ENCODE peak calls at places on chromosomes 7 and 10, in five cellular contexts. One of them, this sample, is unnamed.

GRCh38 chr10:75617485-75618155 is 186.2 kb downstream of the LRMDA start:
- DNase-seq in H1: no peak
- DNase-seq in SK-N-SH: no peak
- DNase-seq in GM12878: no peak
- DNase-seq in HepG2: no peak
- DNase-seq in this sample: no peak

GRCh38 chr7:20200361-20200760 is 16.8 kb downstream of the MACC1 start:
- DNase-seq in HepG2: no peak
- DNase-seq in H1: no peak
- DNase-seq in SK-N-SH: no peak
- DNase-seq in GM12878: no peak
- DNase-seq in this sample: no peak

GRCh38 chr10:71126432-71126831 is 85.9 kb upstream of the UNC5B start:
- DNase-seq in SK-N-SH: no peak
- DNase-seq in GM12878: no peak
- DNase-seq in HepG2: no peak
- DNase-seq in H1: no peak
- DNase-seq in this sample: no peak

GRCh38 chr10:112951349-112952281 is 1.6 kb downstream of the TCF7L2 start:
- DNase-seq in HepG2: peak; percentile 86
- DNase-seq in SK-N-SH: peak; percentile 75
- DNase-seq in H1: no peak
- DNase-seq in GM12878: no peak
- DNase-seq in this sample: no peak

GRCh38 chr10:60679388-60679987 is 98.8 kb upstream of the CDK1 start:
- DNase-seq in H1: no peak
- DNase-seq in SK-N-SH: no peak
- DNase-seq in HepG2: no peak
- DNase-seq in GM12878: no peak
- DNase-seq in this sample: no peak

GRCh38 chr10:103850572-103850895 is 4.8 kb downstream of the SH3PXD2A start:
- DNase-seq in H1: no peak
- DNase-seq in SK-N-SH: no peak
- DNase-seq in GM12878: no peak
- DNase-seq in HepG2: no peak
- DNase-seq in this sample: no peak

GRCh38 chr10:119333146-119333792 is 125.9 kb downstream of the GRK5 start:
- DNase-seq in H1: no peak
- DNase-seq in SK-N-SH: no peak
- DNase-seq in GM12878: no peak
- DNase-seq in HepG2: no peak
- DNase-seq in this sample: no peak

GRCh38 chr10:65611592-65611991 is 1314.2 kb upstream of the LRRTM3 start:
- DNase-seq in SK-N-SH: no peak
- DNase-seq in H1: no peak
- DNase-seq in HepG2: no peak
- DNase-seq in GM12878: no peak
- DNase-seq in this sample: no peak

GRCh38 chr7:138880881-138881577 is 83.0 kb upstream of the ATP6V0A4 start:
- DNase-seq in GM12878: no peak
- DNase-seq in SK-N-SH: peak; percentile 69
- DNase-seq in H1: no peak
- DNase-seq in HepG2: no peak
- DNase-seq in this sample: no peak

GRCh38 chr7:159122276-159122675 is 22.4 kb downstream of the VIPR2 start:
- DNase-seq in SK-N-SH: no peak
- DNase-seq in GM12878: no peak
- DNase-seq in H1: no peak
- DNase-seq in HepG2: no peak
- DNase-seq in this sample: no peak

GRCh38 chr10:104580321-104580720 is 60.8 kb upstream of the SORCS3 start:
- DNase-seq in H1: no peak
- DNase-seq in HepG2: no peak
- DNase-seq in SK-N-SH: no peak
- DNase-seq in GM12878: no peak
- DNase-seq in this sample: no peak

GRCh38 chr7:110388451-110388850 is 702.5 kb upstream of the LRRN3 start:
- DNase-seq in H1: no peak
- DNase-seq in SK-N-SH: no peak
- DNase-seq in HepG2: no peak
- DNase-seq in GM12878: no peak
- DNase-seq in this sample: peak; percentile 18

GRCh38 chr10:72058989-72059842 is 29.1 kb downstream of the SPOCK2 start:
- DNase-seq in H1: no peak
- DNase-seq in GM12878: no peak
- DNase-seq in SK-N-SH: no peak
- DNase-seq in HepG2: no peak
- DNase-seq in this sample: no peak

GRCh38 chr10:26727005-26727404 is 29.5 kb downstream of the PDSS1 start:
- DNase-seq in SK-N-SH: no peak
- DNase-seq in H1: no peak
- DNase-seq in HepG2: no peak
- DNase-seq in GM12878: no peak
- DNase-seq in this sample: no peak

GRCh38 chr7:11192506-11192905 is 218.8 kb downstream of the PHF14 start:
- DNase-seq in H1: no peak
- DNase-seq in SK-N-SH: no peak
- DNase-seq in HepG2: no peak
- DNase-seq in GM12878: no peak
- DNase-seq in this sample: no peak

GRCh38 chr10:132158122-132158741 is 28.5 kb upstream of the DPYSL4 start:
- DNase-seq in SK-N-SH: peak; percentile 88
- DNase-seq in HepG2: no peak
- DNase-seq in GM12878: no peak
- DNase-seq in H1: no peak
- DNase-seq in this sample: no peak

GRCh38 chr7:43834463-43835251 is 34.7 kb downstream of the MRPS24 start:
- DNase-seq in H1: no peak
- DNase-seq in GM12878: peak; percentile 73
- DNase-seq in SK-N-SH: no peak
- DNase-seq in HepG2: no peak
- DNase-seq in this sample: no peak

GRCh38 chr10:20698837-20699236 is 198.3 kb downstream of the NEBL start:
- DNase-seq in GM12878: no peak
- DNase-seq in HepG2: no peak
- DNase-seq in H1: peak; percentile 9
- DNase-seq in SK-N-SH: no peak
- DNase-seq in this sample: peak; percentile 27

GRCh38 chr7:66076459-66077329 is 1.1 kb downstream of the ASL start:
- DNase-seq in H1: no peak
- DNase-seq in HepG2: peak; percentile 70
- DNase-seq in SK-N-SH: no peak
- DNase-seq in GM12878: no peak
- DNase-seq in this sample: no peak

GRCh38 chr10:65394898-65395297 is 1530.9 kb upstream of the LRRTM3 start:
- DNase-seq in HepG2: no peak
- DNase-seq in GM12878: no peak
- DNase-seq in SK-N-SH: no peak
- DNase-seq in H1: no peak
- DNase-seq in this sample: no peak

GRCh38 chr7:34747176-34747781 is 89.3 kb downstream of the NPSR1 start:
- DNase-seq in SK-N-SH: no peak
- DNase-seq in GM12878: no peak
- DNase-seq in H1: no peak
- DNase-seq in HepG2: no peak
- DNase-seq in this sample: no peak

GRCh38 chr10:116044722-116045374 is 228.2 kb downstream of the GFRA1 start:
- DNase-seq in GM12878: no peak
- DNase-seq in SK-N-SH: no peak
- DNase-seq in HepG2: no peak
- DNase-seq in H1: no peak
- DNase-seq in this sample: no peak

GRCh38 chr7:153381275-153382119 is 621.9 kb downstream of the ACTR3B start:
- DNase-seq in HepG2: peak; percentile 28
- DNase-seq in SK-N-SH: peak; percentile 60
- DNase-seq in H1: peak; percentile 25
- DNase-seq in GM12878: no peak
- DNase-seq in this sample: peak; percentile 51

GRCh38 chr7:21844742-21845141 is 101.0 kb downstream of the CDCA7L start:
- DNase-seq in HepG2: no peak
- DNase-seq in H1: no peak
- DNase-seq in GM12878: no peak
- DNase-seq in SK-N-SH: no peak
- DNase-seq in this sample: no peak

GRCh38 chr7:83849135-83849534 is 200.2 kb upstream of the SEMA3E start:
- DNase-seq in SK-N-SH: no peak
- DNase-seq in HepG2: no peak
- DNase-seq in GM12878: no peak
- DNase-seq in H1: no peak
- DNase-seq in this sample: no peak

GRCh38 chr10:120221873-120222485 is 235.0 kb upstream of the PLPP4 start:
- DNase-seq in SK-N-SH: peak; percentile 46
- DNase-seq in H1: peak; percentile 39
- DNase-seq in HepG2: peak; percentile 64
- DNase-seq in GM12878: no peak
- DNase-seq in this sample: peak; percentile 57

GRCh38 chr7:157615101-157615817 is 278.5 kb downstream of the DNAJB6 start:
- DNase-seq in GM12878: no peak
- DNase-seq in HepG2: no peak
- DNase-seq in SK-N-SH: no peak
- DNase-seq in H1: no peak
- DNase-seq in this sample: no peak

GRCh38 chr7:133822001-133822641 is 305.0 kb upstream of the LRGUK start:
- DNase-seq in HepG2: no peak
- DNase-seq in H1: no peak
- DNase-seq in SK-N-SH: no peak
- DNase-seq in GM12878: no peak
- DNase-seq in this sample: no peak

GRCh38 chr7:113087278-113087998 is 811 bp upstream of the GPR85 start:
- DNase-seq in H1: no peak
- DNase-seq in GM12878: no peak
- DNase-seq in HepG2: peak; percentile 1
- DNase-seq in SK-N-SH: peak; percentile 84
- DNase-seq in this sample: no peak

GRCh38 chr10:378930-379704 is 243.9 kb downstream of the ZMYND11 start:
- DNase-seq in GM12878: no peak
- DNase-seq in SK-N-SH: no peak
- DNase-seq in HepG2: no peak
- DNase-seq in H1: no peak
- DNase-seq in this sample: no peak

GRCh38 chr10:384538-385305 is 249.5 kb downstream of the ZMYND11 start:
- DNase-seq in H1: no peak
- DNase-seq in GM12878: no peak
- DNase-seq in HepG2: no peak
- DNase-seq in SK-N-SH: no peak
- DNase-seq in this sample: no peak

GRCh38 chr10:380313-380955 is 245.2 kb downstream of the ZMYND11 start:
- DNase-seq in GM12878: no peak
- DNase-seq in HepG2: no peak
- DNase-seq in SK-N-SH: no peak
- DNase-seq in H1: no peak
- DNase-seq in this sample: no peak

GRCh38 chr10:381346-381745 is 246.1 kb downstream of the ZMYND11 start:
- DNase-seq in GM12878: no peak
- DNase-seq in H1: no peak
- DNase-seq in HepG2: no peak
- DNase-seq in SK-N-SH: no peak
- DNase-seq in this sample: no peak

DNA sequence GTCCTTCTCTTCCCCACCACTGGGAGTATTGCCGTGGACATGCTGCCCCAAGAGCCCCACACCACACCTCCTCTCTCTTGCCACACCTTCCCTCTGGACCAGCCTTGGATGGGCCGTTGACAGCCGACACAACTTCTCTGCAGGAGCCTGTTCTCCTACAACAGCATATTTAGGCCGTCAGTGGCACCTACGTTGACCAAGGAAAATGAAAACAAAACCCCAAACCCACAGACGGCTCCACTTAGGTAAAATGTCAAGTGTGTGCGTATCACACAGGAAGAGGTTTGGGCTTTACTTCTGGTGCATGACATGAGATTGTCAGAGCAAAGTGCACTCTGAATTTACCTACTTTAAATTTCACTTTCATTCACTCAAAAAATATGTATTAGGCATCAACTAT is 246.6 kb downstream of the ZMYND11 start:
- DNase-seq in H1: no peak
- DNase-seq in GM12878: no peak
- DNase-seq in HepG2: no peak
- DNase-seq in SK-N-SH: no peak
- DNase-seq in this sample: no peak
- H3K9ac ChIP-seq in H1: no peak overlapping the region
- H3K9ac ChIP-seq in GM12878: no peak overlapping the region
- H3K9ac ChIP-seq in HepG2: no peak overlapping the region
- H3K9ac ChIP-seq in SK-N-SH: no peak overlapping the region
- H3K9ac ChIP-seq in this sample: no peak overlapping the region

GRCh38 chr10:80122746-80123145 is 9.8 kb upstream of the PLAC9 start:
- DNase-seq in HepG2: no peak
- DNase-seq in SK-N-SH: no peak
- DNase-seq in GM12878: no peak
- DNase-seq in H1: no peak
- DNase-seq in this sample: no peak
- H3K4me3 ChIP-seq in HepG2: no peak overlapping the region
- H3K4me3 ChIP-seq in SK-N-SH: no peak overlapping the region
- H3K4me3 ChIP-seq in GM12878: no peak overlapping the region
- H3K4me3 ChIP-seq in H1: no peak overlapping the region
- H3K4me3 ChIP-seq in this sample: no peak overlapping the region

GRCh38 chr10:22649977-22650376 is 64.4 kb downstream of the PIP4K2A start:
- DNase-seq in H1: no peak
- DNase-seq in SK-N-SH: no peak
- DNase-seq in GM12878: no peak
- DNase-seq in HepG2: no peak
- DNase-seq in this sample: no peak

GRCh38 chr10:22647244-22647643 is 67.1 kb downstream of the PIP4K2A start:
- DNase-seq in HepG2: no peak
- DNase-seq in GM12878: no peak
- DNase-seq in H1: no peak
- DNase-seq in SK-N-SH: no peak
- DNase-seq in this sample: no peak

GRCh38 chr10:22649390-22649841 is 65.0 kb downstream of the PIP4K2A start:
- DNase-seq in SK-N-SH: no peak
- DNase-seq in GM12878: no peak
- DNase-seq in HepG2: no peak
- DNase-seq in H1: no peak
- DNase-seq in this sample: no peak

GRCh38 chr10:22646291-22646926 is 68.0 kb downstream of the PIP4K2A start:
- DNase-seq in H1: no peak
- DNase-seq in SK-N-SH: no peak
- DNase-seq in GM12878: peak; percentile 74
- DNase-seq in HepG2: no peak
- DNase-seq in this sample: no peak

DNA sequence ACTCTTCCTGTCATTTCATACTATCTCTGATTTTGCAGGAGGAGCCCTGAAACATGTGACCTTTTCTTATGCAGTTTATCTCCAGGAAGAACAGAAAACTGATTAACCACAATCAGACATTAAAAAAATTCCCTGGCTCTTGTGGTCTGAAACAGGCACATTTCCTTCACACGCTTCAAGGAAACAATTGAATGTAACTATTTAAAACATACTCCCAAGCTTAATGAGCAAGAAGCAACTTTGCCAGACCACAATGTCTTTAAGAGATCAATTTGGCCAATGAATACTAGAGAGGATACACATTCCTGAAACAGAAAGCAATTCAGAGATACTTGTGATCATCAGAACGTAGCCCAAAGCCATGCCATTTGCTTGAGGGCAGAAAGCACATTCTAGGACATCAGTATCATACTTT is 65.8 kb downstream of the PIP4K2A start:
- DNase-seq in HepG2: no peak
- DNase-seq in SK-N-SH: no peak
- DNase-seq in GM12878: peak; percentile 75
- DNase-seq in H1: no peak
- DNase-seq in this sample: no peak
- TF ChIP-seq YY1 in HepG2: no peak
- TF ChIP-seq YY1 in SK-N-SH: no peak
- TF ChIP-seq YY1 in GM12878: no peak
- TF ChIP-seq YY1 in H1: no peak
- TF ChIP-seq YY1 in this sample: no peak

GRCh38 chr10:1432161-1432560 is 305.2 kb downstream of the ADARB2 start:
- DNase-seq in HepG2: peak; percentile 64
- DNase-seq in SK-N-SH: no peak
- DNase-seq in GM12878: no peak
- DNase-seq in H1: no peak
- DNase-seq in this sample: no peak
- H3K9ac ChIP-seq in HepG2: no peak overlapping the region
- H3K9ac ChIP-seq in SK-N-SH: no peak overlapping the region
- H3K9ac ChIP-seq in GM12878: no peak overlapping the region
- H3K9ac ChIP-seq in H1: no peak overlapping the region
- H3K9ac ChIP-seq in this sample: no peak overlapping the region